ENCODE peak calls at places on chromosomes 1 and 21, in ten cellular contexts. One of them, this sample, is unnamed.

GRCh38 chr1:54540891-54541290 is 7.1 kb upstream of the ACOT11 start:
- DNase-seq in HEK293T: peak; percentile 8
- DNase-seq in T-helper 1 cell: no peak
- DNase-seq in omental fat pad: no peak
- DNase-seq in epithelial cell of esophagus: no peak
- DNase-seq in right lobe of liver: no peak
- DNase-seq in HTR-8/SVneo: no peak
- DNase-seq in EH: no peak
- DNase-seq in effector memory CD4-positive, alpha-beta T cell: no peak
- DNase-seq in stimulated activated CD4-positive, alpha-beta T cell treated with anti-CD3 and anti-CD28 coated beads, Interleukin-1b, Interleukin-23, amount 100 ng/mL, for 48 hours: no peak
- DNase-seq in this sample: no peak

GRCh38 chr21:33642896-33643657 is 776 bp downstream of the ITSN1 start:
- DNase-seq in omental fat pad: no peak
- DNase-seq in right lobe of liver: peak; percentile 51
- DNase-seq in stimulated activated CD4-positive, alpha-beta T cell treated with anti-CD3 and anti-CD28 coated beads, Interleukin-1b, Interleukin-23, amount 100 ng/mL, for 48 hours: no peak
- DNase-seq in T-helper 1 cell: no peak
- DNase-seq in HEK293T: peak; percentile 25
- DNase-seq in EH: peak; percentile 49
- DNase-seq in HTR-8/SVneo: no peak
- DNase-seq in effector memory CD4-positive, alpha-beta T cell: no peak
- DNase-seq in epithelial cell of esophagus: peak; percentile 29
- DNase-seq in this sample: peak; percentile 16

GRCh38 chr1:185819798-185820197 is 85.6 kb downstream of the HMCN1 start:
- DNase-seq in EH: no peak
- DNase-seq in omental fat pad: no peak
- DNase-seq in HTR-8/SVneo: no peak
- DNase-seq in T-helper 1 cell: no peak
- DNase-seq in stimulated activated CD4-positive, alpha-beta T cell treated with anti-CD3 and anti-CD28 coated beads, Interleukin-1b, Interleukin-23, amount 100 ng/mL, for 48 hours: no peak
- DNase-seq in epithelial cell of esophagus: no peak
- DNase-seq in effector memory CD4-positive, alpha-beta T cell: no peak
- DNase-seq in right lobe of liver: no peak
- DNase-seq in HEK293T: no peak
- DNase-seq in this sample: no peak

GRCh38 chr1:234660536-234661133 is 50.7 kb upstream of the IRF2BP2 start:
- DNase-seq in stimulated activated CD4-positive, alpha-beta T cell treated with anti-CD3 and anti-CD28 coated beads, Interleukin-1b, Interleukin-23, amount 100 ng/mL, for 48 hours: no peak
- DNase-seq in HEK293T: no peak
- DNase-seq in HTR-8/SVneo: no peak
- DNase-seq in effector memory CD4-positive, alpha-beta T cell: no peak
- DNase-seq in T-helper 1 cell: no peak
- DNase-seq in omental fat pad: no peak
- DNase-seq in epithelial cell of esophagus: no peak
- DNase-seq in right lobe of liver: no peak
- DNase-seq in EH: no peak
- DNase-seq in this sample: no peak

GRCh38 chr1:232486006-232486405 is 143.9 kb downstream of the SIPA1L2 start:
- DNase-seq in right lobe of liver: no peak
- DNase-seq in stimulated activated CD4-positive, alpha-beta T cell treated with anti-CD3 and anti-CD28 coated beads, Interleukin-1b, Interleukin-23, amount 100 ng/mL, for 48 hours: no peak
- DNase-seq in HEK293T: no peak
- DNase-seq in omental fat pad: no peak
- DNase-seq in HTR-8/SVneo: no peak
- DNase-seq in T-helper 1 cell: no peak
- DNase-seq in effector memory CD4-positive, alpha-beta T cell: no peak
- DNase-seq in EH: peak; percentile 31
- DNase-seq in epithelial cell of esophagus: peak; percentile 36
- DNase-seq in this sample: no peak

GRCh38 chr1:92973203-92973907 is 12.1 kb upstream of the DIPK1A start:
- DNase-seq in right lobe of liver: no peak
- DNase-seq in effector memory CD4-positive, alpha-beta T cell: no peak
- DNase-seq in EH: no peak
- DNase-seq in epithelial cell of esophagus: peak; percentile 88
- DNase-seq in HTR-8/SVneo: no peak
- DNase-seq in omental fat pad: no peak
- DNase-seq in T-helper 1 cell: no peak
- DNase-seq in HEK293T: no peak
- DNase-seq in stimulated activated CD4-positive, alpha-beta T cell treated with anti-CD3 and anti-CD28 coated beads, Interleukin-1b, Interleukin-23, amount 100 ng/mL, for 48 hours: no peak
- DNase-seq in this sample: no peak

GRCh38 chr1:63674865-63675815 is 81.9 kb downstream of the PGM1 start:
- DNase-seq in EH: no peak
- DNase-seq in stimulated activated CD4-positive, alpha-beta T cell treated with anti-CD3 and anti-CD28 coated beads, Interleukin-1b, Interleukin-23, amount 100 ng/mL, for 48 hours: no peak
- DNase-seq in effector memory CD4-positive, alpha-beta T cell: no peak
- DNase-seq in HTR-8/SVneo: no peak
- DNase-seq in right lobe of liver: no peak
- DNase-seq in HEK293T: no peak
- DNase-seq in epithelial cell of esophagus: no peak
- DNase-seq in omental fat pad: no peak
- DNase-seq in T-helper 1 cell: no peak
- DNase-seq in this sample: peak; percentile 13

GRCh38 chr1:23837905-23838304 is 12.7 kb upstream of the HMGCL start:
- DNase-seq in omental fat pad: no peak
- DNase-seq in epithelial cell of esophagus: no peak
- DNase-seq in HEK293T: no peak
- DNase-seq in T-helper 1 cell: no peak
- DNase-seq in EH: peak; percentile 2
- DNase-seq in HTR-8/SVneo: no peak
- DNase-seq in right lobe of liver: no peak
- DNase-seq in stimulated activated CD4-positive, alpha-beta T cell treated with anti-CD3 and anti-CD28 coated beads, Interleukin-1b, Interleukin-23, amount 100 ng/mL, for 48 hours: no peak
- DNase-seq in effector memory CD4-positive, alpha-beta T cell: no peak
- DNase-seq in this sample: no peak

GRCh38 chr1:174964261-174964984 is 35.3 kb upstream of the CACYBP start:
- DNase-seq in EH: peak; percentile 11
- DNase-seq in HEK293T: no peak
- DNase-seq in epithelial cell of esophagus: peak; percentile 96
- DNase-seq in stimulated activated CD4-positive, alpha-beta T cell treated with anti-CD3 and anti-CD28 coated beads, Interleukin-1b, Interleukin-23, amount 100 ng/mL, for 48 hours: peak; percentile 7
- DNase-seq in T-helper 1 cell: no peak
- DNase-seq in right lobe of liver: no peak
- DNase-seq in omental fat pad: no peak
- DNase-seq in HTR-8/SVneo: no peak
- DNase-seq in effector memory CD4-positive, alpha-beta T cell: no peak
- DNase-seq in this sample: peak; percentile 17

GRCh38 chr1:18557621-18558465 is 72.8 kb upstream of the PAX7 start:
- DNase-seq in T-helper 1 cell: no peak
- DNase-seq in HEK293T: no peak
- DNase-seq in stimulated activated CD4-positive, alpha-beta T cell treated with anti-CD3 and anti-CD28 coated beads, Interleukin-1b, Interleukin-23, amount 100 ng/mL, for 48 hours: peak; percentile 57
- DNase-seq in HTR-8/SVneo: no peak
- DNase-seq in omental fat pad: no peak
- DNase-seq in right lobe of liver: no peak
- DNase-seq in effector memory CD4-positive, alpha-beta T cell: no peak
- DNase-seq in epithelial cell of esophagus: peak; percentile 18
- DNase-seq in EH: peak; percentile 3
- DNase-seq in this sample: peak; percentile 5

GRCh38 chr21:44845418-44846200 is 27.7 kb upstream of the SUMO3 start:
- DNase-seq in HTR-8/SVneo: peak; percentile 38
- DNase-seq in EH: peak; percentile 61
- DNase-seq in stimulated activated CD4-positive, alpha-beta T cell treated with anti-CD3 and anti-CD28 coated beads, Interleukin-1b, Interleukin-23, amount 100 ng/mL, for 48 hours: peak; percentile 59
- DNase-seq in right lobe of liver: peak; percentile 70
- DNase-seq in T-helper 1 cell: no peak
- DNase-seq in omental fat pad: peak; percentile 46
- DNase-seq in effector memory CD4-positive, alpha-beta T cell: peak; percentile 24
- DNase-seq in HEK293T: peak; percentile 73
- DNase-seq in epithelial cell of esophagus: peak; percentile 33
- DNase-seq in this sample: peak; percentile 75

GRCh38 chr1:45365051-45365450 is 24.8 kb upstream of the MUTYH start:
- DNase-seq in T-helper 1 cell: no peak
- DNase-seq in right lobe of liver: no peak
- DNase-seq in stimulated activated CD4-positive, alpha-beta T cell treated with anti-CD3 and anti-CD28 coated beads, Interleukin-1b, Interleukin-23, amount 100 ng/mL, for 48 hours: no peak
- DNase-seq in EH: no peak
- DNase-seq in epithelial cell of esophagus: no peak
- DNase-seq in HEK293T: no peak
- DNase-seq in HTR-8/SVneo: no peak
- DNase-seq in effector memory CD4-positive, alpha-beta T cell: no peak
- DNase-seq in omental fat pad: no peak
- DNase-seq in this sample: peak; percentile 13

GRCh38 chr1:26496881-26497280 is 24.6 kb downstream of the HMGN2 start:
- DNase-seq in omental fat pad: no peak
- DNase-seq in stimulated activated CD4-positive, alpha-beta T cell treated with anti-CD3 and anti-CD28 coated beads, Interleukin-1b, Interleukin-23, amount 100 ng/mL, for 48 hours: no peak
- DNase-seq in HTR-8/SVneo: no peak
- DNase-seq in T-helper 1 cell: no peak
- DNase-seq in right lobe of liver: no peak
- DNase-seq in epithelial cell of esophagus: no peak
- DNase-seq in EH: no peak
- DNase-seq in effector memory CD4-positive, alpha-beta T cell: no peak
- DNase-seq in HEK293T: no peak
- DNase-seq in this sample: no peak

GRCh38 chr1:164660415-164661174 is 101.6 kb downstream of the PBX1 start:
- DNase-seq in right lobe of liver: no peak
- DNase-seq in HTR-8/SVneo: no peak
- DNase-seq in effector memory CD4-positive, alpha-beta T cell: no peak
- DNase-seq in EH: peak; percentile 69
- DNase-seq in T-helper 1 cell: no peak
- DNase-seq in HEK293T: no peak
- DNase-seq in stimulated activated CD4-positive, alpha-beta T cell treated with anti-CD3 and anti-CD28 coated beads, Interleukin-1b, Interleukin-23, amount 100 ng/mL, for 48 hours: no peak
- DNase-seq in epithelial cell of esophagus: no peak
- DNase-seq in omental fat pad: no peak
- DNase-seq in this sample: peak; percentile 36

GRCh38 chr1:27397106-27397505 is 4.7 kb downstream of the GPR3 start:
- DNase-seq in right lobe of liver: no peak
- DNase-seq in HTR-8/SVneo: no peak
- DNase-seq in stimulated activated CD4-positive, alpha-beta T cell treated with anti-CD3 and anti-CD28 coated beads, Interleukin-1b, Interleukin-23, amount 100 ng/mL, for 48 hours: no peak
- DNase-seq in EH: no peak
- DNase-seq in effector memory CD4-positive, alpha-beta T cell: no peak
- DNase-seq in HEK293T: no peak
- DNase-seq in omental fat pad: no peak
- DNase-seq in T-helper 1 cell: no peak
- DNase-seq in epithelial cell of esophagus: no peak
- DNase-seq in this sample: no peak

GRCh38 chr1:244636488-244637259 is 16.3 kb upstream of the DESI2 start:
- DNase-seq in stimulated activated CD4-positive, alpha-beta T cell treated with anti-CD3 and anti-CD28 coated beads, Interleukin-1b, Interleukin-23, amount 100 ng/mL, for 48 hours: no peak
- DNase-seq in omental fat pad: no peak
- DNase-seq in right lobe of liver: no peak
- DNase-seq in T-helper 1 cell: no peak
- DNase-seq in HEK293T: no peak
- DNase-seq in epithelial cell of esophagus: no peak
- DNase-seq in effector memory CD4-positive, alpha-beta T cell: no peak
- DNase-seq in EH: no peak
- DNase-seq in HTR-8/SVneo: no peak
- DNase-seq in this sample: no peak

GRCh38 chr1:29303201-29304024 is 67.1 kb downstream of the PTPRU start:
- DNase-seq in omental fat pad: no peak
- DNase-seq in HTR-8/SVneo: no peak
- DNase-seq in T-helper 1 cell: no peak
- DNase-seq in epithelial cell of esophagus: no peak
- DNase-seq in effector memory CD4-positive, alpha-beta T cell: no peak
- DNase-seq in right lobe of liver: no peak
- DNase-seq in HEK293T: no peak
- DNase-seq in EH: no peak
- DNase-seq in stimulated activated CD4-positive, alpha-beta T cell treated with anti-CD3 and anti-CD28 coated beads, Interleukin-1b, Interleukin-23, amount 100 ng/mL, for 48 hours: no peak
- DNase-seq in this sample: no peak

GRCh38 chr1:228367798-228368791 is 38.5 kb downstream of the TRIM11 start:
- DNase-seq in HTR-8/SVneo: no peak
- DNase-seq in T-helper 1 cell: no peak
- DNase-seq in omental fat pad: no peak
- DNase-seq in effector memory CD4-positive, alpha-beta T cell: no peak
- DNase-seq in stimulated activated CD4-positive, alpha-beta T cell treated with anti-CD3 and anti-CD28 coated beads, Interleukin-1b, Interleukin-23, amount 100 ng/mL, for 48 hours: no peak
- DNase-seq in epithelial cell of esophagus: no peak
- DNase-seq in right lobe of liver: no peak
- DNase-seq in HEK293T: no peak
- DNase-seq in EH: no peak
- DNase-seq in this sample: no peak

GRCh38 chr1:24189528-24189927 is 2.4 kb upstream of the IFNLR1 start:
- DNase-seq in HTR-8/SVneo: no peak
- DNase-seq in stimulated activated CD4-positive, alpha-beta T cell treated with anti-CD3 and anti-CD28 coated beads, Interleukin-1b, Interleukin-23, amount 100 ng/mL, for 48 hours: peak; percentile 28
- DNase-seq in effector memory CD4-positive, alpha-beta T cell: no peak
- DNase-seq in right lobe of liver: no peak
- DNase-seq in omental fat pad: no peak
- DNase-seq in HEK293T: no peak
- DNase-seq in epithelial cell of esophagus: no peak
- DNase-seq in EH: no peak
- DNase-seq in T-helper 1 cell: no peak
- DNase-seq in this sample: peak; percentile 36

GRCh38 chr1:8858888-8859706 is 19.4 kb downstream of the ENO1 start:
- DNase-seq in stimulated activated CD4-positive, alpha-beta T cell treated with anti-CD3 and anti-CD28 coated beads, Interleukin-1b, Interleukin-23, amount 100 ng/mL, for 48 hours: peak; percentile 52
- DNase-seq in HTR-8/SVneo: no peak
- DNase-seq in effector memory CD4-positive, alpha-beta T cell: no peak
- DNase-seq in epithelial cell of esophagus: peak; percentile 62
- DNase-seq in right lobe of liver: no peak
- DNase-seq in EH: peak; percentile 68
- DNase-seq in omental fat pad: no peak
- DNase-seq in HEK293T: peak; percentile 55
- DNase-seq in T-helper 1 cell: no peak
- DNase-seq in this sample: peak; percentile 65

GRCh38 chr1:164801246-164801731 is 242.3 kb downstream of the PBX1 start:
- DNase-seq in HTR-8/SVneo: no peak
- DNase-seq in right lobe of liver: no peak
- DNase-seq in T-helper 1 cell: no peak
- DNase-seq in EH: no peak
- DNase-seq in effector memory CD4-positive, alpha-beta T cell: no peak
- DNase-seq in omental fat pad: no peak
- DNase-seq in stimulated activated CD4-positive, alpha-beta T cell treated with anti-CD3 and anti-CD28 coated beads, Interleukin-1b, Interleukin-23, amount 100 ng/mL, for 48 hours: no peak
- DNase-seq in HEK293T: no peak
- DNase-seq in epithelial cell of esophagus: no peak
- DNase-seq in this sample: no peak

GRCh38 chr1:101236546-101237228 is at the start of gene S1PR1:
- DNase-seq in right lobe of liver: peak; percentile 83
- DNase-seq in effector memory CD4-positive, alpha-beta T cell: peak; percentile 64
- DNase-seq in epithelial cell of esophagus: peak; percentile 38
- DNase-seq in HEK293T: peak; percentile 53
- DNase-seq in EH: peak; percentile 76
- DNase-seq in T-helper 1 cell: peak; percentile 63
- DNase-seq in stimulated activated CD4-positive, alpha-beta T cell treated with anti-CD3 and anti-CD28 coated beads, Interleukin-1b, Interleukin-23, amount 100 ng/mL, for 48 hours: peak; percentile 83
- DNase-seq in omental fat pad: peak; percentile 28
- DNase-seq in HTR-8/SVneo: peak; percentile 18
- DNase-seq in this sample: peak; percentile 45

GRCh38 chr1:15680131-15680530 is 4.0 kb upstream of the PLEKHM2 start:
- DNase-seq in T-helper 1 cell: no peak
- DNase-seq in EH: peak; percentile 91
- DNase-seq in stimulated activated CD4-positive, alpha-beta T cell treated with anti-CD3 and anti-CD28 coated beads, Interleukin-1b, Interleukin-23, amount 100 ng/mL, for 48 hours: peak; percentile 31
- DNase-seq in effector memory CD4-positive, alpha-beta T cell: no peak
- DNase-seq in epithelial cell of esophagus: peak; percentile 94
- DNase-seq in right lobe of liver: no peak
- DNase-seq in omental fat pad: no peak
- DNase-seq in HEK293T: no peak
- DNase-seq in HTR-8/SVneo: peak; percentile 36
- DNase-seq in this sample: peak; percentile 93

GRCh38 chr1:100943533-100943932 is 47.6 kb downstream of the SLC30A7 start:
- DNase-seq in HEK293T: no peak
- DNase-seq in omental fat pad: no peak
- DNase-seq in HTR-8/SVneo: no peak
- DNase-seq in right lobe of liver: no peak
- DNase-seq in T-helper 1 cell: no peak
- DNase-seq in EH: no peak
- DNase-seq in effector memory CD4-positive, alpha-beta T cell: no peak
- DNase-seq in stimulated activated CD4-positive, alpha-beta T cell treated with anti-CD3 and anti-CD28 coated beads, Interleukin-1b, Interleukin-23, amount 100 ng/mL, for 48 hours: no peak
- DNase-seq in epithelial cell of esophagus: no peak
- DNase-seq in this sample: no peak

GRCh38 chr1:205442051-205442721 is 13.7 kb downstream of the BLACAT1 start:
- DNase-seq in HEK293T: no peak
- DNase-seq in effector memory CD4-positive, alpha-beta T cell: no peak
- DNase-seq in right lobe of liver: no peak
- DNase-seq in T-helper 1 cell: no peak
- DNase-seq in omental fat pad: no peak
- DNase-seq in stimulated activated CD4-positive, alpha-beta T cell treated with anti-CD3 and anti-CD28 coated beads, Interleukin-1b, Interleukin-23, amount 100 ng/mL, for 48 hours: no peak
- DNase-seq in HTR-8/SVneo: no peak
- DNase-seq in epithelial cell of esophagus: no peak
- DNase-seq in EH: no peak
- DNase-seq in this sample: no peak

GRCh38 chr1:174217787-174218574 is 58.7 kb downstream of the RABGAP1L start:
- DNase-seq in stimulated activated CD4-positive, alpha-beta T cell treated with anti-CD3 and anti-CD28 coated beads, Interleukin-1b, Interleukin-23, amount 100 ng/mL, for 48 hours: no peak
- DNase-seq in right lobe of liver: no peak
- DNase-seq in epithelial cell of esophagus: peak; percentile 50
- DNase-seq in effector memory CD4-positive, alpha-beta T cell: no peak
- DNase-seq in omental fat pad: no peak
- DNase-seq in EH: peak; percentile 50
- DNase-seq in HEK293T: peak; percentile 25
- DNase-seq in T-helper 1 cell: no peak
- DNase-seq in HTR-8/SVneo: peak; percentile 15
- DNase-seq in this sample: peak; percentile 34

GRCh38 chr1:149936992-149937705 is 470 bp upstream of the MTMR11 start:
- DNase-seq in T-helper 1 cell: no peak
- DNase-seq in stimulated activated CD4-positive, alpha-beta T cell treated with anti-CD3 and anti-CD28 coated beads, Interleukin-1b, Interleukin-23, amount 100 ng/mL, for 48 hours: no peak
- DNase-seq in HTR-8/SVneo: peak; percentile 62
- DNase-seq in effector memory CD4-positive, alpha-beta T cell: no peak
- DNase-seq in HEK293T: no peak
- DNase-seq in omental fat pad: no peak
- DNase-seq in right lobe of liver: no peak
- DNase-seq in epithelial cell of esophagus: peak; percentile 94
- DNase-seq in EH: peak; percentile 53
- DNase-seq in this sample: peak; percentile 65